ENCODE peak calls at places on chromosomes 3 and 15, in nine cellular contexts. One of them, this sample, is unnamed.

GRCh38 chr15:43067717-43068461 is 37.9 kb downstream of the UBR1 start:
- DNase-seq in neural progenitor cell: no peak
- DNase-seq in ovary: no peak
- DNase-seq in CD8-positive, alpha-beta T cell: no peak
- DNase-seq in lower lobe of right lung: no peak
- DNase-seq in fibroblast of lung: peak; percentile 85
- DNase-seq in tibial artery: no peak
- DNase-seq in pancreas: no peak
- DNase-seq in OCI-LY7: no peak
- DNase-seq in this sample: no peak

GRCh38 chr3:55690746-55691540 is 203.8 kb upstream of the WNT5A start:
- DNase-seq in neural progenitor cell: peak; percentile 83
- DNase-seq in fibroblast of lung: no peak
- DNase-seq in tibial artery: no peak
- DNase-seq in OCI-LY7: peak; percentile 87
- DNase-seq in CD8-positive, alpha-beta T cell: no peak
- DNase-seq in pancreas: no peak
- DNase-seq in ovary: no peak
- DNase-seq in lower lobe of right lung: no peak
- DNase-seq in this sample: no peak

GRCh38 chr15:48330045-48330840 is 986 bp upstream of the DUT start:
- DNase-seq in pancreas: no peak
- DNase-seq in lower lobe of right lung: no peak
- DNase-seq in tibial artery: no peak
- DNase-seq in ovary: no peak
- DNase-seq in OCI-LY7: no peak
- DNase-seq in CD8-positive, alpha-beta T cell: no peak
- DNase-seq in neural progenitor cell: no peak
- DNase-seq in fibroblast of lung: peak; percentile 45
- DNase-seq in this sample: no peak

GRCh38 chr3:13853978-13854296 is 25.9 kb downstream of the WNT7A start:
- DNase-seq in tibial artery: no peak
- DNase-seq in lower lobe of right lung: no peak
- DNase-seq in OCI-LY7: no peak
- DNase-seq in ovary: no peak
- DNase-seq in fibroblast of lung: no peak
- DNase-seq in neural progenitor cell: no peak
- DNase-seq in CD8-positive, alpha-beta T cell: no peak
- DNase-seq in pancreas: no peak
- DNase-seq in this sample: peak; percentile 91

GRCh38 chr3:5017953-5018531 is 38.8 kb downstream of the BHLHE40 start:
- DNase-seq in CD8-positive, alpha-beta T cell: no peak
- DNase-seq in lower lobe of right lung: peak; percentile 77
- DNase-seq in tibial artery: peak; percentile 89
- DNase-seq in pancreas: no peak
- DNase-seq in ovary: no peak
- DNase-seq in OCI-LY7: no peak
- DNase-seq in fibroblast of lung: peak; percentile 75
- DNase-seq in neural progenitor cell: peak; percentile 53
- DNase-seq in this sample: no peak

GRCh38 chr3:73511555-73511954 is 113.2 kb downstream of the PDZRN3 start:
- DNase-seq in OCI-LY7: no peak
- DNase-seq in pancreas: no peak
- DNase-seq in fibroblast of lung: no peak
- DNase-seq in CD8-positive, alpha-beta T cell: no peak
- DNase-seq in lower lobe of right lung: no peak
- DNase-seq in tibial artery: no peak
- DNase-seq in ovary: no peak
- DNase-seq in neural progenitor cell: peak; percentile 25
- DNase-seq in this sample: no peak

GRCh38 chr3:114408763-114409162 is 114.9 kb downstream of the TIGIT start:
- DNase-seq in pancreas: no peak
- DNase-seq in OCI-LY7: no peak
- DNase-seq in ovary: no peak
- DNase-seq in CD8-positive, alpha-beta T cell: no peak
- DNase-seq in fibroblast of lung: peak; percentile 42
- DNase-seq in lower lobe of right lung: no peak
- DNase-seq in neural progenitor cell: peak; percentile 52
- DNase-seq in tibial artery: no peak
- DNase-seq in this sample: no peak

GRCh38 chr3:131801566-131801965 is 233.2 kb downstream of the CPNE4 start:
- DNase-seq in neural progenitor cell: no peak
- DNase-seq in ovary: no peak
- DNase-seq in OCI-LY7: no peak
- DNase-seq in lower lobe of right lung: no peak
- DNase-seq in pancreas: no peak
- DNase-seq in fibroblast of lung: no peak
- DNase-seq in CD8-positive, alpha-beta T cell: no peak
- DNase-seq in tibial artery: no peak
- DNase-seq in this sample: no peak

GRCh38 chr15:99447497-99448371 is 118.0 kb upstream of the MEF2A start:
- DNase-seq in lower lobe of right lung: no peak
- DNase-seq in OCI-LY7: peak; percentile 26
- DNase-seq in pancreas: no peak
- DNase-seq in tibial artery: no peak
- DNase-seq in ovary: peak; percentile 47
- DNase-seq in neural progenitor cell: no peak
- DNase-seq in fibroblast of lung: no peak
- DNase-seq in CD8-positive, alpha-beta T cell: no peak
- DNase-seq in this sample: peak; percentile 50

GRCh38 chr15:34161329-34161953 is 48.5 kb downstream of the KATNBL1 start:
- DNase-seq in ovary: no peak
- DNase-seq in CD8-positive, alpha-beta T cell: no peak
- DNase-seq in OCI-LY7: peak; percentile 19
- DNase-seq in neural progenitor cell: no peak
- DNase-seq in pancreas: no peak
- DNase-seq in lower lobe of right lung: no peak
- DNase-seq in fibroblast of lung: peak; percentile 10
- DNase-seq in tibial artery: no peak
- DNase-seq in this sample: no peak

GRCh38 chr15:55279746-55280351 is 9.8 kb downstream of the RAB27A start:
- DNase-seq in OCI-LY7: no peak
- DNase-seq in pancreas: peak; percentile 28
- DNase-seq in tibial artery: no peak
- DNase-seq in neural progenitor cell: no peak
- DNase-seq in fibroblast of lung: peak; percentile 95
- DNase-seq in CD8-positive, alpha-beta T cell: peak; percentile 70
- DNase-seq in lower lobe of right lung: no peak
- DNase-seq in ovary: no peak
- DNase-seq in this sample: no peak

GRCh38 chr15:74957301-74958035 is 896 bp upstream of the RPP25 start:
- DNase-seq in OCI-LY7: no peak
- DNase-seq in fibroblast of lung: no peak
- DNase-seq in lower lobe of right lung: peak; percentile 78
- DNase-seq in ovary: no peak
- DNase-seq in pancreas: no peak
- DNase-seq in neural progenitor cell: peak; percentile 49
- DNase-seq in tibial artery: peak; percentile 58
- DNase-seq in CD8-positive, alpha-beta T cell: no peak
- DNase-seq in this sample: peak; percentile 76

GRCh38 chr3:45176912-45177311 is 30.7 kb upstream of the CDCP1 start:
- DNase-seq in neural progenitor cell: no peak
- DNase-seq in ovary: no peak
- DNase-seq in CD8-positive, alpha-beta T cell: no peak
- DNase-seq in fibroblast of lung: no peak
- DNase-seq in OCI-LY7: no peak
- DNase-seq in tibial artery: no peak
- DNase-seq in lower lobe of right lung: no peak
- DNase-seq in pancreas: no peak
- DNase-seq in this sample: no peak

GRCh38 chr15:75721462-75721922 is 8.8 kb upstream of the CSPG4 start:
- DNase-seq in CD8-positive, alpha-beta T cell: no peak
- DNase-seq in ovary: peak; percentile 31
- DNase-seq in lower lobe of right lung: peak; percentile 26
- DNase-seq in neural progenitor cell: no peak
- DNase-seq in pancreas: no peak
- DNase-seq in tibial artery: no peak
- DNase-seq in fibroblast of lung: no peak
- DNase-seq in OCI-LY7: no peak
- DNase-seq in this sample: peak; percentile 63

GRCh38 chr3:46359748-46360509 is 6.0 kb downstream of the CCR2 start:
- DNase-seq in fibroblast of lung: peak; percentile 37
- DNase-seq in neural progenitor cell: peak; percentile 79
- DNase-seq in CD8-positive, alpha-beta T cell: peak; percentile 29
- DNase-seq in OCI-LY7: no peak
- DNase-seq in lower lobe of right lung: no peak
- DNase-seq in pancreas: no peak
- DNase-seq in ovary: no peak
- DNase-seq in tibial artery: no peak
- DNase-seq in this sample: no peak

GRCh38 chr3:33385423-33385822 is 54.8 kb downstream of the UBP1 start:
- DNase-seq in CD8-positive, alpha-beta T cell: peak; percentile 32
- DNase-seq in ovary: no peak
- DNase-seq in neural progenitor cell: no peak
- DNase-seq in lower lobe of right lung: no peak
- DNase-seq in pancreas: no peak
- DNase-seq in OCI-LY7: peak; percentile 14
- DNase-seq in fibroblast of lung: no peak
- DNase-seq in tibial artery: no peak
- DNase-seq in this sample: no peak

GRCh38 chr3:45864760-45865567 is 21.4 kb upstream of the CCR9 start:
- DNase-seq in ovary: no peak
- DNase-seq in fibroblast of lung: no peak
- DNase-seq in tibial artery: no peak
- DNase-seq in CD8-positive, alpha-beta T cell: no peak
- DNase-seq in pancreas: no peak
- DNase-seq in neural progenitor cell: no peak
- DNase-seq in lower lobe of right lung: no peak
- DNase-seq in OCI-LY7: no peak
- DNase-seq in this sample: no peak

GRCh38 chr3:149476135-149476684 is 1.7 kb downstream of the TM4SF4 start:
- DNase-seq in OCI-LY7: no peak
- DNase-seq in CD8-positive, alpha-beta T cell: no peak
- DNase-seq in pancreas: no peak
- DNase-seq in neural progenitor cell: no peak
- DNase-seq in ovary: no peak
- DNase-seq in lower lobe of right lung: no peak
- DNase-seq in fibroblast of lung: no peak
- DNase-seq in tibial artery: no peak
- DNase-seq in this sample: no peak

DNA sequence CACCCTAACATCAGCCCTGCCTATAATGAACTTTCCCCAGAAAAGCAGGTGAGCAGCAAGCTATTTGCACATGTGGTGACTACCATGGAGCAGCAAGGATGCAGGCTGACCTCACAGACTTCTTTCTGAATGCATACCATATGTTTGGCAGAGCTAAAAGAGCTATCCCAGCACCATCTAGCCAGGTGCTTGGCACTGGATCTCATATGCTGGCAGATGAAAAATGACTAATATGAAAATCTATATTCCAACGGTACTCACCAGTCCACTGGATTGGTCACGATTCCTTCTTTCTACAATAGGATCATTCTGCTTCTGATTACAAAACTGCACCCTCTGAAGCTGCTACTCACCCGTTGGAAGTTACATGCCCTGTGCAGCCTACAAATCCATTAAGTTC is 714.3 kb upstream of the CFAP20DC start:
- DNase-seq in neural progenitor cell: no peak
- DNase-seq in fibroblast of lung: peak; percentile 39
- DNase-seq in pancreas: no peak
- DNase-seq in CD8-positive, alpha-beta T cell: no peak
- DNase-seq in tibial artery: no peak
- DNase-seq in lower lobe of right lung: no peak
- DNase-seq in ovary: no peak
- DNase-seq in OCI-LY7: no peak
- DNase-seq in this sample: no peak
- H3K36me3 ChIP-seq in neural progenitor cell: no peaks in the 10 kb centered on the region
- H3K36me3 ChIP-seq in fibroblast of lung: no peaks in the 10 kb centered on the region
- H3K36me3 ChIP-seq in pancreas: no peaks in the 10 kb centered on the region
- H3K36me3 ChIP-seq in CD8-positive, alpha-beta T cell: no peaks in the 10 kb centered on the region
- H3K36me3 ChIP-seq in tibial artery: no peaks in the 10 kb centered on the region
- H3K36me3 ChIP-seq in lower lobe of right lung: no peaks in the 10 kb centered on the region
- H3K36me3 ChIP-seq in ovary: no peaks in the 10 kb centered on the region
- H3K36me3 ChIP-seq in OCI-LY7: no peaks in the 10 kb centered on the region
- H3K36me3 ChIP-seq in this sample: no peaks in the 10 kb centered on the region

GRCh38 chr3:56764184-56764583 is 37.6 kb downstream of the ARHGEF3 start:
- DNase-seq in pancreas: no peak
- DNase-seq in CD8-positive, alpha-beta T cell: no peak
- DNase-seq in OCI-LY7: no peak
- DNase-seq in tibial artery: no peak
- DNase-seq in ovary: no peak
- DNase-seq in lower lobe of right lung: no peak
- DNase-seq in neural progenitor cell: no peak
- DNase-seq in fibroblast of lung: no peak
- DNase-seq in this sample: no peak
- TF ChIP-seq CTCF in pancreas: no peak
- TF ChIP-seq CTCF in CD8-positive, alpha-beta T cell: no peak
- TF ChIP-seq CTCF in OCI-LY7: no peak
- TF ChIP-seq CTCF in tibial artery: no peak
- TF ChIP-seq CTCF in ovary: no peak
- TF ChIP-seq CTCF in lower lobe of right lung: no peak
- TF ChIP-seq CTCF in neural progenitor cell: no peak
- TF ChIP-seq CTCF in fibroblast of lung: no peak
- TF ChIP-seq CTCF in this sample: no peak

GRCh38 chr15:24971772-24972171 is 17.0 kb downstream of the SNRPN start:
- DNase-seq in lower lobe of right lung: no peak
- DNase-seq in OCI-LY7: no peak
- DNase-seq in pancreas: no peak
- DNase-seq in CD8-positive, alpha-beta T cell: no peak
- DNase-seq in ovary: no peak
- DNase-seq in neural progenitor cell: no peak
- DNase-seq in fibroblast of lung: no peak
- DNase-seq in tibial artery: no peak
- DNase-seq in this sample: no peak
- H3K36me3 ChIP-seq in lower lobe of right lung: peaks cover 57% of the 10 kb centered on the region
- H3K36me3 ChIP-seq in OCI-LY7: no peaks in the 10 kb centered on the region
- H3K36me3 ChIP-seq in pancreas: peaks cover 13% of the 10 kb centered on the region
- H3K36me3 ChIP-seq in CD8-positive, alpha-beta T cell: peaks cover 40% of the 10 kb centered on the region
- H3K36me3 ChIP-seq in ovary: no peaks in the 10 kb centered on the region
- H3K36me3 ChIP-seq in neural progenitor cell: peaks cover 25% of the 10 kb centered on the region
- H3K36me3 ChIP-seq in fibroblast of lung: no peaks in the 10 kb centered on the region
- H3K36me3 ChIP-seq in tibial artery: peaks cover 96% of the 10 kb centered on the region
- H3K36me3 ChIP-seq in this sample: peaks cover 100% of the 10 kb centered on the region

DNA sequence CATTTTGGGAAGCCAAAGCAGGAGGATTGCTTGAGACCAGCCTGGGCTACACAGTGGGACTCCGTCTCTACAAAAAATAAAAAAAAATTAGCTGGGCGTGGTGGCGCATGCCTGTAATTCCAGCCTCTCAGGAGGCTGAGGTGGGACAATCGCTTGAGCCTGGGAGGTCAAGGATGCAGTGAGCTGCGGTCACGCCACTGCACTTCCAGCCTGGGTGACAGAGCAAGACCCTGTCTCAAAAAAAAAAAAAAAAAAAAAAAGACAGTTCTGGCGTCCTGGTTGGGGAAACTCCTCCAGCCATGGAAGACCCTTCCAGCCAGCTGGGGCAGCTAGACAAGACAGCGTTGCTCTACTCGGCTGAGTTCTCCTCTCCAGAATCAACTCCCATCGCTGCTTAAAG is 36.5 kb downstream of the CPN2 start:
- DNase-seq in fibroblast of lung: no peak
- DNase-seq in OCI-LY7: no peak
- DNase-seq in ovary: peak; percentile 54
- DNase-seq in neural progenitor cell: no peak
- DNase-seq in lower lobe of right lung: no peak
- DNase-seq in CD8-positive, alpha-beta T cell: no peak
- DNase-seq in tibial artery: no peak
- DNase-seq in pancreas: no peak
- DNase-seq in this sample: no peak
- TF ChIP-seq CTCF in fibroblast of lung: no peak
- TF ChIP-seq CTCF in OCI-LY7: no peak
- TF ChIP-seq CTCF in ovary: no peak
- TF ChIP-seq CTCF in neural progenitor cell: no peak
- TF ChIP-seq CTCF in lower lobe of right lung: no peak
- TF ChIP-seq CTCF in CD8-positive, alpha-beta T cell: no peak
- TF ChIP-seq CTCF in tibial artery: no peak
- TF ChIP-seq CTCF in pancreas: no peak
- TF ChIP-seq CTCF in this sample: no peak

This sample was measured in RWPE2.